ENCODE peak calls at places on chromosomes 7 and 10, in eight cellular contexts. E, H, C, P, U, G, X and Q are unnamed samples. For H3K4me1, the result is how much of the 10 kb centered on the place peaks cover.

GRCh38 chr10:917416-917720 is 14.1 kb downstream of the LARP4B start:
- DNase-seq in P (no peak), C (no peak), G (no peak), E (no peak), X (no peak), H (no peak), U (no peak), Q (no peak)

GRCh38 chr7:100571829-100572116 is 1.9 kb downstream of the SAP25 start:
- DNase-seq in P (no peak), X (no peak), E (no peak), C (no peak), U (no peak), H (no peak), G (no peak), Q (no peak)

GRCh38 chr10:115653473-115653872 is 560.3 kb downstream of the ATRNL1 start:
- DNase-seq in U (no peak), C (no peak), X (peak), P (no peak), G (no peak), E (no peak), H (no peak), Q (no peak)

GRCh38 chr10:73359492-73359891 is 828 bp upstream of the CFAP70 start:
- DNase-seq in H (no peak), U (no peak), C (no peak), G (no peak), P (no peak), X (no peak), E (no peak), Q (no peak)

GRCh38 chr7:70782729-70783290 is 349.1 kb upstream of the GALNT17 start:
- DNase-seq in E (no peak), H (no peak), P (no peak), X (no peak), G (no peak), U (no peak), C (no peak), Q (no peak)

GRCh38 chr10:88080213-88080612 is 216.8 kb downstream of the PTEN start:
- DNase-seq in X (peak), C (no peak), P (no peak), E (peak), U (no peak), H (no peak), G (peak), Q (no peak)

GRCh38 chr10:62475531-62475930 is 101.4 kb downstream of the ZNF365 start:
- DNase-seq in H (no peak), X (no peak), U (no peak), G (no peak), P (no peak), C (no peak), E (no peak), Q (peak)

GRCh38 chr10:69861251-69862240 is 59.8 kb downstream of the COL13A1 start:
- DNase-seq in U (peak), H (no peak), P (no peak), C (peak), X (peak), G (peak), E (peak), Q (peak)

GRCh38 chr7:144384555-144385245 is 18.8 kb downstream of the NOBOX start:
- DNase-seq in H (no peak), U (peak), E (no peak), G (no peak), C (no peak), X (no peak), P (no peak), Q (no peak)

GRCh38 chr10:21506351-21506750 is 19.1 kb downstream of the SKIDA1 start:
- DNase-seq in U (no peak), P (no peak), H (no peak), X (no peak), E (no peak), C (no peak), G (no peak), Q (no peak)

GRCh38 chr10:122102867-122103525 is 114.0 kb downstream of the TACC2 start:
- DNase-seq in U (no peak), C (no peak), P (no peak), G (no peak), X (no peak), E (no peak), H (no peak), Q (no peak)

GRCh38 chr10:117126034-117126433 is 12.0 kb downstream of the VAX1 start:
- DNase-seq in E (no peak), X (no peak), G (no peak), H (no peak), C (no peak), P (no peak), U (no peak), Q (no peak)

GRCh38 chr7:116259821-116260440 is 49.6 kb downstream of the TES start:
- DNase-seq in G (peak), U (peak), P (no peak), H (no peak), C (peak), E (peak), X (no peak), Q (peak)

GRCh38 chr7:106059556-106059955 is 52.6 kb downstream of the SYPL1 start:
- DNase-seq in E (no peak), X (no peak), G (no peak), U (no peak), C (no peak), P (no peak), H (no peak), Q (no peak)

GRCh38 chr7:80087768-80088170 is 46.9 kb upstream of the GNAI1 start:
- DNase-seq in G (no peak), P (no peak), X (no peak), E (peak), U (peak), H (no peak), C (no peak), Q (no peak)

GRCh38 chr10:44911081-44911540 is at the start of gene TMEM72:
- DNase-seq in E (no peak), C (no peak), X (peak), U (no peak), G (no peak), H (no peak), P (peak), Q (peak)

GRCh38 chr7:123802249-123802648 is 42.7 kb upstream of the HYAL4 start:
- DNase-seq in P (no peak), E (no peak), C (no peak), G (no peak), U (no peak), H (no peak), X (no peak), Q (no peak)

GRCh38 chr10:127687548-127687947 is 49.4 kb upstream of the FOXI2 start:
- DNase-seq in C (no peak), H (no peak), X (no peak), G (no peak), E (no peak), U (no peak), P (no peak), Q (no peak)

GRCh38 chr10:49661291-49661856 is 18.1 kb upstream of the C10orf53 start:
- DNase-seq in C (no peak), U (peak), G (no peak), X (no peak), E (no peak), H (no peak), P (no peak), Q (no peak)

GRCh38 chr10:5589071-5589962 is 64.6 kb downstream of the CALML3 start:
- DNase-seq in G (peak), X (no peak), U (no peak), E (no peak), C (no peak), P (peak), H (no peak), Q (no peak)

GRCh38 chr7:105224884-105225651 is 163.7 kb downstream of the SRPK2 start:
- DNase-seq in U (peak), P (no peak), G (peak), C (peak), X (no peak), H (no peak), E (peak), Q (peak)

GRCh38 chr7:155521007-155521742 is 25.2 kb downstream of the CNPY1 start:
- DNase-seq in H (no peak), U (no peak), E (no peak), P (no peak), X (no peak), C (no peak), G (no peak), Q (no peak)

GRCh38 chr10:24826022-24826421 is 102.3 kb upstream of the ARHGAP21 start:
- DNase-seq in C (no peak), G (peak), E (peak), U (peak), X (no peak), H (no peak), P (no peak), Q (peak)

GRCh38 chr7:74587435-74588126 is 69.9 kb upstream of the GTF2I start:
- DNase-seq in C (no peak), G (peak), P (peak), E (peak), U (peak), X (no peak), H (peak), Q (no peak)

GRCh38 chr10:110684800-110685446 is 40.8 kb downstream of the RBM20 start:
- DNase-seq in E (peak), P (no peak), H (peak), U (no peak), C (no peak), G (no peak), X (no peak), Q (no peak)

GRCh38 chr10:127911867-127912257 is 5.0 kb downstream of the PTPRE start:
- DNase-seq in P (no peak), E (no peak), C (no peak), X (no peak), G (no peak), U (no peak), H (no peak), Q (no peak)

GRCh38 chr10:86287966-86288579 is 78.5 kb downstream of the GRID1 start:
- DNase-seq in P (no peak), H (no peak), G (no peak), C (no peak), U (no peak), X (no peak), E (no peak), Q (no peak)

GRCh38 chr7:151769189-151769821 is 107.6 kb downstream of the PRKAG2 start:
- DNase-seq in P (peak), E (no peak), H (no peak), C (no peak), X (no peak), G (no peak), U (no peak), Q (no peak)

GRCh38 chr10:80622153-80622552 is 84.5 kb downstream of the SH2D4B start:
- DNase-seq in G (no peak), H (no peak), C (no peak), P (no peak), X (no peak), U (no peak), E (no peak), Q (no peak)

GRCh38 chr7:102152672-102153585 is 133.7 kb upstream of the SH2B2 start:
- DNase-seq in E (peak), C (peak), G (peak), P (no peak), U (peak), X (peak), H (no peak), Q (no peak)

GRCh38 chr7:139773372-139773771 is 4.4 kb downstream of the HIPK2 start:
- DNase-seq in G (no peak), H (no peak), P (no peak), E (no peak), U (no peak), C (no peak), X (no peak), Q (no peak)
- H3K4me1 ChIP-seq in G (under half), H (half or more), P (half or more), E (under half), U (half or more), C (under half), X (half or more), Q (under half)

DNA sequence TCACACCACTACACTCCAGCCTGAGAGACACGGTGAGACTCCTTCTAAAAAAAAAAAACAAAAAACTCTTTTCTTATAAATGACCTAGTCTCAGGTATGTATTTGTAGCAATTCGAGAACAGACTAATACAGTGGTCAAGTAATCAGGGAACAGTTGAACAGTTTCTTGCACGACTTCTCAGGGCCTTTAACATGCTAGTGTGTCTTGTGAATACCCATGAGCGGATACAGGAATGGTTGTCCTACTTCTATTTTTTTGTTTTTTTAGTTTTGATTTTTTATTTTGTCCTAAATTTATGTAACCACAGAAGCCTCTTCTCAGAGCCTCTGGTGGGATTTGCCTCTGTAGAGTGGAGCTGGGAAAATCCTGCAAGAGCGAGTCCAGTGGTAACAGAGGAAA is 71.0 kb upstream of the NANOS1 start:
- DNase-seq in U (no peak), H (no peak), C (no peak), E (no peak), X (no peak), G (no peak), P (no peak), Q (no peak)
- TF ChIP-seq CTCF in U (no peak), H (no peak), C (no peak), E (no peak), X (no peak), G (no peak), P (no peak), Q (no peak)

GRCh38 chr10:34041871-34042270 is 707.4 kb upstream of the NRP1 start:
- DNase-seq in C (no peak), E (no peak), P (no peak), X (no peak), H (no peak), G (no peak), U (no peak), Q (no peak)

GRCh38 chr10:34047389-34047788 is 712.9 kb upstream of the NRP1 start:
- DNase-seq in C (no peak), H (no peak), U (no peak), X (no peak), P (no peak), G (no peak), E (no peak), Q (no peak)

GRCh38 chr10:34049469-34049868 is 715.0 kb upstream of the NRP1 start:
- DNase-seq in H (no peak), C (no peak), U (no peak), P (no peak), X (no peak), G (no peak), E (no peak), Q (no peak)

GRCh38 chr10:34046651-34047050 is 712.2 kb upstream of the NRP1 start:
- DNase-seq in C (no peak), E (peak), G (no peak), X (no peak), P (no peak), U (no peak), H (no peak), Q (no peak)

DNA sequence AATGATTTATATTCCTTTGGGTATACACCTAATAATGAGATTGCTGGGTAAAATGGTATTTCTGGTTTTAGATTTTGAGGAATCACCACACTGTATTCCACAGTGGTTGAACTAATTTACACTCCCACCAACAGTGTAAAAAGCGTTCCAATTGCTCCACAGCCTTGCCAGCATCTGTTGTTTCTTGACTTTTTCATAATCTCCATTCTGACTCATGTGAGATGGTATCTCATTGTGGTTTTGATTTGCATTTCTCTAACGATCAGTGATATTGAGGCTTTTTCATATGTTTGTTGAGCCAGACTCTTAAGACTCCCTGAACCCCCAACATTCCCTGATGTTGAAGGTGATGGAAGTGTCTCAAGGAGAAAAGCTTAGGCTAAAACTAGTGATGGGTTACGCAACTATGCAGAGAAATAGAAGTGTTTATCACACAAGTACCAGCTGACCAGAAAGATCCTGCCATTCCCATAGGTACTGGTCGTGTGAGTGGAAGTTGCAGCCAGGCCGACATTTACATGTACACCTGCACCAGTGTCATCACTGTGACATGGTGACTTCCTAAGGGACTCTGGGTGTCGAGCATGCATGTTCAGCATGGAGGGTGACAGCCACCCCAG is 711.2 kb upstream of the NRP1 start:
- DNase-seq in X (no peak), H (no peak), C (no peak), G (no peak), P (no peak), E (peak), U (peak), Q (no peak)
- H3K4me1 ChIP-seq in X (under half), H (under half), C (under half), G (under half), P (under half), E (under half), U (under half), Q (under half)

GRCh38 chr7:11369696-11370095 is 396.0 kb downstream of the PHF14 start:
- DNase-seq in G (no peak), U (no peak), H (no peak), C (no peak), X (no peak), P (no peak), E (no peak), Q (no peak)

GRCh38 chr7:11379641-11380040 is 406.0 kb downstream of the PHF14 start:
- DNase-seq in H (no peak), C (no peak), X (no peak), G (no peak), U (no peak), P (no peak), E (no peak), Q (no peak)

GRCh38 chr7:11374629-11375028 is 401.0 kb downstream of the PHF14 start:
- DNase-seq in C (no peak), P (no peak), X (no peak), G (no peak), H (no peak), U (no peak), E (no peak), Q (no peak)

GRCh38 chr7:11376549-11376948 is 402.9 kb downstream of the PHF14 start:
- DNase-seq in C (no peak), E (no peak), U (no peak), G (no peak), P (no peak), H (no peak), X (no peak), Q (no peak)

DNA sequence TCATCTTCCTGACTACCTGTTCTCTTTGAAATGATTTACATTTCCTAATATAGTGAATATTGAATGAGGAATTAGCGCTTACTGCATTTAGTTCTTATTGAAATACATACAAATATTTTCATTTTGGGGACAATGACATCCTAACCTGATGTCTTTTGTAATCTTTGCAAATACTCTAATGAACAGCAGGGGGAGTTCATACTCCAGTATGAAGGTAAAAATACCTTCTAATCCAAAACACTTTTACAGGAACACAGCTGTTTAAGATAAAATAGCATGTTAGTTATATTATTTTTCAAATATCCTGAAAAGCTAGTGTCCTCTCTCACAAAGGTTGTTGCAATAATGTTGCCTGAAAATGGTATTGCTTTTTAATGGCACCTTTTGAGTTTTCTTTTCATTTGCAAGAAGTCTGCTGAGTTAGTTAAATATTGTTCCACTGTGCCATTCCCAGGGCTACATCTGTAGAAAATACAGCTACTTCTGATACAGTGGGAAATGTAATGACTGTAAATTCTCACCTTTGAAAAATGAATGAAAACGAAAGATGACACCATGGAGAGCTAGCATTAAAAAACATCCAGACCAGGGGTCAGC is 400.0 kb downstream of the PHF14 start:
- DNase-seq in U (peak), X (peak), H (no peak), E (peak), P (no peak), G (peak), C (no peak), Q (peak)
- TF ChIP-seq CTCF in U (peak), X (peak), H (peak), E (no peak), P (peak), G (peak), C (no peak), Q (peak)

GRCh38 chr10:33211123-33211878 is 123.2 kb downstream of the NRP1 start:
- DNase-seq in X (no peak), U (no peak), E (peak), C (no peak), G (no peak), H (peak), P (no peak), Q (no peak)

GRCh38 chr10:33215154-33215553 is 119.3 kb downstream of the NRP1 start:
- DNase-seq in P (no peak), U (no peak), C (no peak), X (no peak), G (no peak), E (no peak), H (no peak), Q (no peak)

GRCh38 chr10:33209777-33210176 is 124.7 kb downstream of the NRP1 start:
- DNase-seq in C (no peak), H (no peak), U (no peak), X (no peak), P (no peak), G (no peak), E (no peak), Q (no peak)

GRCh38 chr10:33214174-33214573 is 120.3 kb downstream of the NRP1 start:
- DNase-seq in E (no peak), H (no peak), X (no peak), U (no peak), G (peak), P (no peak), C (no peak), Q (peak)

DNA sequence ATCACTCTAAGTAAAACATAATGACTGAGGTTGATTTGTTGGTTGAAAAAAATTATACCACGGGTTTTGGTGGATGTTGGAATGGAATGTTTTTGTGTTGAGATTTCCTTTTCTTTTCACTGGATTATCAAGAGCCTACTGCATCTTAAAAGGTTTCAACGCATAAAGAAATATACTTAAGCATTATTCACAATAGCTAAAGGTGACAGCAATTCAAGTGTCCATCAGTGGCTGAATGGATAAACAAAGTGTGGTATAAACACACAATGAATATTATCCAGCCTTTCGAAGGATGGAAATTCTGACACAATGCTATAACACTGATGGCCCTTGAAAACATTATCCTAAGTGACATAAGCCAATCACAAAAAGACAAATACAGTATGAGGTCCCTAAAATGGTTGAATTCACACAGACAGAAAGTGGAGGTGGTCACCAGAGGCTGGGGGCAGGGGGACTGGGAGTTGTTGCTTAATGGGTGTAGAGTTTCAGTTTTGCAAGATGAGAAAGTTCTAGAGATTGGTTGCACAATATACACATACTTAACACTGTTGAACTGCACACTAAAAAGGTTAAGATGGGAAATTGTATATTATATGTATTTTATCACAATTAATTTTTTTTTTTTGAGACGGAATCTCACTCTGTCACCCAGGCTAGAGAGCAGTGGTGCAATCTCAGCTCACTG is 122.3 kb downstream of the NRP1 start:
- DNase-seq in H (no peak), U (no peak), G (no peak), X (no peak), E (peak), C (no peak), P (no peak), Q (no peak)
- H3K4me1 ChIP-seq in H (under half), U (under half), G (under half), X (under half), E (under half), C (under half), P (under half), Q (under half)